ENCODE peak calls at places on chromosome 5, in six cellular contexts. M, T, F, V, X and D are unnamed samples.

GRCh38 chr5:174692982-174693422 is 31.4 kb upstream of the MSX2 start:
- DNase-seq in M (no peak), T (peak; percentile 71), F (no peak), V (peak; percentile 64), X (no peak), D (peak; percentile 67)

GRCh38 chr5:93800988-93801811 is 59.8 kb upstream of the POU5F2 start:
- DNase-seq in M (peak; percentile 66), T (no peak), F (peak; percentile 77), V (no peak), X (peak; percentile 64), D (peak; percentile 36)

GRCh38 chr5:143898914-143899591 is 87.1 kb downstream of the HMHB1 start:
- DNase-seq in M (peak; percentile 42), T (no peak), F (no peak), V (no peak), X (no peak), D (no peak)

GRCh38 chr5:150353395-150353675 is 4.2 kb upstream of the TCOF1 start:
- DNase-seq in M (no peak), T (no peak), F (peak; percentile 5), V (no peak), X (no peak), D (no peak)

GRCh38 chr5:82405618-82406199 is 127.6 kb upstream of the RPS23 start:
- DNase-seq in M (peak; percentile 95), T (no peak), F (peak; percentile 7), V (no peak), X (peak; percentile 99), D (no peak)

GRCh38 chr5:39578887-39579497 is 154.2 kb upstream of the DAB2 start:
- DNase-seq in M (peak; percentile 39), T (no peak), F (peak; percentile 53), V (no peak), X (peak; percentile 49), D (peak; percentile 33)

GRCh38 chr5:164353155-164353554 is 847.7 kb downstream of the MAT2B start:
- DNase-seq in M (peak; percentile 66), T (no peak), F (no peak), V (no peak), X (peak; percentile 54), D (no peak)

GRCh38 chr5:154276932-154277331 is 86.4 kb downstream of the GALNT10 start:
- DNase-seq in M (peak; percentile 90), T (no peak), F (no peak), V (no peak), X (peak; percentile 97), D (no peak)

GRCh38 chr5:151741678-151742423 is 16.6 kb downstream of the ATOX1 start:
- DNase-seq in M (peak; percentile 73), T (no peak), F (peak; percentile 93), V (no peak), X (peak; percentile 83), D (no peak)

GRCh38 chr5:164073013-164073535 is 567.7 kb downstream of the MAT2B start:
- DNase-seq in M (no peak), T (no peak), F (peak; percentile 34), V (no peak), X (peak; percentile 43), D (no peak)

GRCh38 chr5:50874277-50874984 is 208.0 kb downstream of the PARP8 start:
- DNase-seq in M (peak; percentile 12), T (no peak), F (peak; percentile 45), V (no peak), X (no peak), D (no peak)

GRCh38 chr5:124034963-124035362 is 523.0 kb downstream of the CSNK1G3 start:
- DNase-seq in M (no peak), T (no peak), F (no peak), V (no peak), X (no peak), D (no peak)

GRCh38 chr5:150142800-150143724 is 12.6 kb downstream of the PDGFRB start:
- DNase-seq in M (peak; percentile 98), T (no peak), F (peak; percentile 97), V (no peak), X (peak; percentile 98), D (no peak)

GRCh38 chr5:147893820-147894219 is 12.5 kb downstream of the C5orf46 start:
- DNase-seq in M (no peak), T (no peak), F (peak; percentile 92), V (no peak), X (no peak), D (no peak)

GRCh38 chr5:135468086-135468485 is 15.9 kb upstream of the TIFAB start:
- DNase-seq in M (no peak), T (no peak), F (no peak), V (no peak), X (no peak), D (no peak)

GRCh38 chr5:149745-150450 is 41.4 kb upstream of the LRRC14B start:
- DNase-seq in M (no peak), T (no peak), F (no peak), V (no peak), X (peak; percentile 65), D (no peak)

GRCh38 chr5:120535900-120536299 is 71.8 kb downstream of the PRR16 start:
- DNase-seq in M (no peak), T (no peak), F (no peak), V (no peak), X (peak; percentile 62), D (no peak)

GRCh38 chr5:105508519-105508918 is 1945.9 kb upstream of the NUDT12 start:
- DNase-seq in M (peak; percentile 40), T (no peak), F (no peak), V (no peak), X (peak; percentile 3), D (no peak)
- H2AFZ ChIP-seq in M (no peak overlapping the region), T (no peak overlapping the region), F (no peak overlapping the region), V (no peak overlapping the region), X (no peak overlapping the region), D (peak overlapping the region; percentile 66)

GRCh38 chr5:81204205-81204604 is 28.9 kb upstream of the CKMT2 start:
- DNase-seq in M (no peak), T (no peak), F (no peak), V (no peak), X (no peak), D (no peak)
- H3K14ac ChIP-seq in M (no peak overlapping the region), T (no peak overlapping the region), F (no peak overlapping the region), V (no peak overlapping the region), X (no peak overlapping the region), D (no peak overlapping the region)

DNA sequence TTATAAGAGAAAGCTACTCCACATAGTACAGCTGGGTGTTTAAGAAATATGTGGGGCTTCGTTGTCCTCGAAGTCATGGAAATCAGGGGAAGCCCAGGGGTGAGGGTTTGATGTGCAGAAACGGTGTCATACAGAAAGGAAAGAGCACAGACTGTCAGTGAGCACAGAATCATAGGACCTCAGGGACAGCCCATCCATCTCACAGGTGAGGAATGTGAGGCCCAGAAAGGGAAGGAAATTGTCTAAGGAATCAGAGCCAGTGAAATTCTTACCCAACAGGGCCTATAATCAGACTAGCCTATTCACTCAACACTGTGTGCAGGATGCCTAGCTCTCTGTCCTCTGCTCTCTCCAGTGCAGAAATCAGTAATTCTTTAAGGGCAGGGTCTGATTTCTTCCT is 535.6 kb downstream of the SPOCK1 start:
- DNase-seq in M (no peak), T (no peak), F (no peak), V (no peak), X (no peak), D (no peak)
- H2AK5ac ChIP-seq in M (no peak overlapping the region), T (no peak overlapping the region), F (no peak overlapping the region), V (no peak overlapping the region), X (no peak overlapping the region), D (no peak overlapping the region)

GRCh38 chr5:72507360-72508238 is at the start of gene ZNF366:
- DNase-seq in M (peak; percentile 50), T (no peak), F (no peak), V (no peak), X (peak; percentile 44), D (no peak)

GRCh38 chr5:72510610-72511121 is 3.5 kb upstream of the ZNF366 start:
- DNase-seq in M (peak; percentile 96), T (no peak), F (no peak), V (no peak), X (peak; percentile 86), D (no peak)

GRCh38 chr5:72511371-72512178 is 4.4 kb upstream of the ZNF366 start:
- DNase-seq in M (peak; percentile 79), T (no peak), F (no peak), V (no peak), X (peak; percentile 59), D (no peak)

GRCh38 chr5:72508241-72509170 is 1.3 kb upstream of the ZNF366 start:
- DNase-seq in M (no peak), T (no peak), F (no peak), V (no peak), X (no peak), D (no peak)

DNA sequence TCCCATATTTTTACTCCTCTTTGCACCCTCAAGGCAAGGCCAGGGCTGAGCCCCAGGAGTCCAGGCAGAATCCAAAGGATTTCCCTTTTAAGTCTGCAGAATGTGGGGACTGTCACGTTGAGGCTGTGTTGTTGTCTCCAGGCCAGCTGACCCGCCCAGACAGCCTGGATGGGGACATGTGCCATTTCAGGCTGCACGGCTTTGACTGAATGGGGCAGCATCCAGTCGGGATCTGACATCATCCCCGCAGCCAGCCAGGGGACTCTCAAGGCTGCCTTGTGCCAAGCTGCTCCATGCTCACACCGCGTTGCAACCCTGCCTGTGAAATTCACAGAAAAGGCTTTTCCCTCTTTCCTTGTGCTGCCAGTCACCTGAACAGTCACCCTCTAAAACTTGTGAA is 2.2 kb upstream of the ZNF366 start:
- DNase-seq in M (no peak), T (no peak), F (no peak), V (no peak), X (no peak), D (no peak)
- H2AFZ ChIP-seq in M (no peak overlapping the region), T (no peak overlapping the region), F (no peak overlapping the region), V (no peak overlapping the region), X (no peak overlapping the region), D (no peak overlapping the region)

DNA sequence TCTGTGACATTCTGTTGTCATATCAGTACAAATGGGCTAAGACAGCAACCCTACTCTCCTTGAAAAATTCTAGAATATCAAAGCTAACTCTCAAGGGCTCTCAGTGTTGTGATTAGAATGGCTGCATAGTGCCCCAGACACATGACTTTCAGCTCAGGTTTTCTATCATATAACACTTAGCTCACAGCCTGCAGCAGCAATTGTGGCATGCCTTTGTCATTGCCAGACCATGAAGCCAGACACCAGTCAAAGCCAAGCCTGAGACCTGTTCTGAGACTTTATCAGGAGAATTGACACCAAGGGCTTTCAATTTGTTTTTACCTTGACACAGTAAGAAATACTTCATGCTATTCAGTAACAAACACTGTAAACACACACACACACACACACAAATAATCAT is 159.0 kb upstream of the SNX2 start:
- DNase-seq in M (no peak), T (no peak), F (no peak), V (no peak), X (no peak), D (no peak)
- H3K14ac ChIP-seq in M (no peak overlapping the region), T (no peak overlapping the region), F (no peak overlapping the region), V (no peak overlapping the region), X (no peak overlapping the region), D (no peak overlapping the region)

GRCh38 chr5:141840295-141840812 is 37.9 kb downstream of the PCDH1 start:
- DNase-seq in M (no peak), T (no peak), F (no peak), V (no peak), X (no peak), D (no peak)

GRCh38 chr5:141839015-141839513 is 39.1 kb downstream of the PCDH1 start:
- DNase-seq in M (no peak), T (peak; percentile 90), F (peak; percentile 15), V (peak; percentile 77), X (no peak), D (no peak)

GRCh38 chr5:141840826-141841360 is 37.3 kb downstream of the PCDH1 start:
- DNase-seq in M (no peak), T (no peak), F (no peak), V (no peak), X (no peak), D (no peak)

GRCh38 chr5:141835928-141836667 is 42.1 kb downstream of the PCDH1 start:
- DNase-seq in M (peak; percentile 56), T (peak; percentile 60), F (no peak), V (no peak), X (peak; percentile 53), D (no peak)

GRCh38 chr5:141838326-141839014 is 39.7 kb downstream of the PCDH1 start:
- DNase-seq in M (no peak), T (peak; percentile 74), F (no peak), V (peak; percentile 66), X (no peak), D (no peak)
- H2AK5ac ChIP-seq in M (no peak overlapping the region), T (no peak overlapping the region), F (no peak overlapping the region), V (peak overlapping the region; percentile 99), X (peak overlapping the region; percentile 13), D (peak overlapping the region; percentile 80)